ENCODE peak calls at places on chromosome 2, in eight cellular contexts. W, E, P, C, V, Q, J and O are unnamed samples.

GRCh38 chr2:168375195-168375798 is 80.8 kb upstream of the CERS6 start:
- DNase-seq in W (no peak), E (peak), P (no peak), C (no peak), V (no peak), Q (no peak), J (peak), O (no peak)

GRCh38 chr2:164952057-164952702 is 3.1 kb downstream of the SLC38A11 start:
- DNase-seq in W (no peak), E (no peak), P (no peak), C (no peak), V (no peak), Q (no peak), J (no peak), O (no peak)

GRCh38 chr2:27946530-27946929 is 56.0 kb downstream of the BABAM2 start:
- DNase-seq in W (no peak), E (no peak), P (no peak), C (no peak), V (no peak), Q (no peak), J (no peak), O (no peak)

GRCh38 chr2:126650994-126651393 is 5.0 kb upstream of the GYPC start:
- DNase-seq in W (no peak), E (no peak), P (no peak), C (no peak), V (no peak), Q (no peak), J (no peak), O (peak)

GRCh38 chr2:227439214-227439613 is 32.7 kb upstream of the AGFG1 start:
- DNase-seq in W (no peak), E (no peak), P (no peak), C (no peak), V (no peak), Q (no peak), J (no peak), O (no peak)

GRCh38 chr2:229456091-229456490 is 185.0 kb upstream of the PID1 start:
- DNase-seq in W (no peak), E (no peak), P (no peak), C (no peak), V (no peak), Q (no peak), J (no peak), O (no peak)

GRCh38 chr2:159075726-159076125 is 107.3 kb downstream of the TANC1 start:
- DNase-seq in W (no peak), E (peak), P (no peak), C (no peak), V (no peak), Q (no peak), J (peak), O (no peak)

GRCh38 chr2:12978058-12978835 is 261.5 kb downstream of the TRIB2 start:
- DNase-seq in W (no peak), E (no peak), P (no peak), C (no peak), V (no peak), Q (no peak), J (no peak), O (no peak)

GRCh38 chr2:128261245-128262128 is 57.2 kb downstream of the HS6ST1 start:
- DNase-seq in W (no peak), E (no peak), P (no peak), C (no peak), V (no peak), Q (no peak), J (no peak), O (no peak)

GRCh38 chr2:26634636-26635230 is 6.4 kb downstream of the CIB4 start:
- DNase-seq in W (no peak), E (no peak), P (no peak), C (no peak), V (no peak), Q (no peak), J (no peak), O (no peak)

GRCh38 chr2:196445991-196446390 is 193.5 kb upstream of the CCDC150 start:
- DNase-seq in W (no peak), E (no peak), P (no peak), C (no peak), V (no peak), Q (no peak), J (no peak), O (no peak)
- TF ChIP-seq CTCF in W (no peak), E (no peak), P (no peak), C (no peak), V (no peak), Q (no peak), J (no peak), O (no peak)

DNA sequence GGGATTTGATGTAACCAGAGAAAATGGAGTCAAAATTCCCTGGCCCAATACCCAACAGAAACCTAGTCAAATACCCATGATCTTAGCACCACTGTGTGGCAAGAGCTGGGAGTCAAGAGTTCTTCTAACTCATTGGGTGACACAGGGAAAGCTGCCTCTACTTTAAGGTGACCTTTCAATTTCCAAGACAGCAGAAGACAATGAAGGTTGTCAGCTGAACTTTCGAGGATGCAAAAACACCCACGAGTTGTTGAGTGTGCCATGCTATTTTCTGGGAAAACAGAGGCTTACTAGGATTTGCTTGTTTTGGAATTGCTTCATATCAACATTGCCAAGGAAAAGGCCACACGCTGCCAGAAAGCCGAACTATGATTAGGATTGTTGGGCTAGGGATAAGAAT is 61.6 kb upstream of the CYRIA start:
- DNase-seq in W (no peak), E (peak), P (no peak), C (no peak), V (no peak), Q (no peak), J (peak), O (no peak)
- TF ChIP-seq CTCF in W (no peak), E (peak), P (no peak), C (peak), V (no peak), Q (no peak), J (peak), O (no peak)

GRCh38 chr2:192194065-192194865 is 468 bp downstream of the TMEFF2 start:
- DNase-seq in W (peak), E (peak), P (no peak), C (no peak), V (no peak), Q (peak), J (peak), O (peak)

GRCh38 chr2:192194866-192195547 is at the start of gene TMEFF2:
- DNase-seq in W (peak), E (peak), P (peak), C (no peak), V (peak), Q (peak), J (peak), O (peak)

GRCh38 chr2:192195548-192196418 is 1.1 kb upstream of the TMEFF2 start:
- DNase-seq in W (peak), E (peak), P (no peak), C (no peak), V (no peak), Q (peak), J (peak), O (peak)

DNA sequence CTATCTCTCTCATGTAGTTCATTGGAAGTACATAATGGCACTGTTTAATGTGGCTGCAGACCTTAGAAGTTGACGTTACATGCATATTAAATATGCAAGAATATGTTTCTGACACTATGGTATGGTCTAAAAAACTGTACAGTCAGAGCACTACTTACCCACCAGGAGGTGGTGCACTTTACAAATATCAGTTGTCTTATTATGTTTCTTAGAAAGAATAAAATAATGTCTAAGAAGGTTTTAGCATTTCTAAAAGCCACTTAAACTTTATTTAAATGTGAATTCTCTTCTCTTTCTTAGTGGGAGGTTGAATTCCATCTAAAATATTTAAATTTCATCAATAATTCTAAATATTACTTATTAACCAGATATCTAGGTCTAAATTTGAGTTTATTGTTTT is 4.3 kb downstream of the TMEFF2 start:
- DNase-seq in W (no peak), E (peak), P (no peak), C (no peak), V (no peak), Q (no peak), J (peak), O (no peak)
- TF ChIP-seq CTCF in W (peak), E (peak), P (peak), C (peak), V (no peak), Q (peak), J (peak), O (peak)

DNA sequence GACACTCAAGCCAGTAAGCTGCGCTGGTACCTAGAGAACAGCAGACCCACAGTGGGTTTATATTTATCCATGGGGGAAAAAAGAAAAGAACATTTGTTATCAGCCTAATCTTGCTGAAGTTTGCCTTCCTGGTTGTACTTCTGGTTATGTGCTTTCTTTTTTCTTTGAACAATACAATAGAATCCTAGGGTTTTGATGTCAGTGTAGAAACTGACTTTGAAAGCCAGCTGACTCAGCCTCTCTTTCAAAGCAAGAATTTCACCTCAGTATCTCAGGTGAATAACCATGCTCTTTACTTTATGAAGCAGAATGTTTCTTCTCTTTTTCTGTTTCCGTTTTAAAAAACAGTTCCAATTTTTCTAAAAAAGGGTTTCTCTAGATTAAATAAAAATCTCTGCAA is 78.4 kb downstream of the CD8B2 start:
- DNase-seq in W (no peak), E (no peak), P (no peak), C (no peak), V (no peak), Q (no peak), J (no peak), O (no peak)
- TF ChIP-seq CTCF in W (no peak), E (no peak), P (no peak), C (no peak), V (no peak), Q (no peak), J (no peak), O (no peak)

DNA sequence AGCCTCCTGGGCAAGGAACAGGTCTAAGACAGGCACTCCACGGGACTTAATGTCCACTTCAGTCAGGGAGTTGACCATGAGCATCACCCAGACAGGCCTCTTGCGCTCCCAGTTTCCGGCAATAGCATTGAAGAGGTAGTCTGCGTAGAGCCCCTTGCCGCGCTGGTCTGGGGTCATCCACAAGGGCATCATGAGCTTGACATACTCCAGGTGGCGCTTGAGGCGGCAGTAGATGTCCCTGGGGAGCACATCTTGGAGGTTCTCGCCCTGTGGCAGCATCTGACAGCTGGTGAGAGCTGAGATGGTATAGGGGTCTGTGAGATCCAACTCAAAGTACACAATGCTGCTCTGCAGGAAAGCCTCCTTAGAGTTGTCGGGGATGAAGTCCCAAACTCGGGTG is 10.6 kb downstream of the TRABD2A start:
- DNase-seq in W (no peak), E (no peak), P (no peak), C (no peak), V (no peak), Q (no peak), J (no peak), O (no peak)
- TF ChIP-seq CTCF in W (no peak), E (no peak), P (no peak), C (no peak), V (no peak), Q (no peak), J (no peak), O (no peak)